ENCODE peak calls at places on chromosomes 16 and 17, in ten cellular contexts. One of them, this sample, is unnamed.
A peak's percentile ranks its signal among the peaks of the same experiment; 100 is the strongest.

GRCh38 chr16:6611535-6611934 is 721.1 kb upstream of the RBFOX1 start:
- DNase-seq in tibial artery: no peak
- DNase-seq in DND-41: no peak
- DNase-seq in Calu3: no peak
- DNase-seq in OCI-LY7: no peak
- DNase-seq in heart right ventricle: no peak
- DNase-seq in sigmoid colon: no peak
- DNase-seq in AG10803: no peak
- DNase-seq in AG09309: no peak
- DNase-seq in HFFc6: no peak
- DNase-seq in this sample: no peak

GRCh38 chr16:74736531-74737157 is 36.0 kb upstream of the MLKL start:
- DNase-seq in tibial artery: no peak
- DNase-seq in DND-41: no peak
- DNase-seq in Calu3: no peak
- DNase-seq in OCI-LY7: no peak
- DNase-seq in heart right ventricle: no peak
- DNase-seq in sigmoid colon: no peak
- DNase-seq in AG10803: no peak
- DNase-seq in AG09309: no peak
- DNase-seq in HFFc6: no peak
- DNase-seq in this sample: no peak

GRCh38 chr17:48756816-48757215 is 28.3 kb upstream of the HOXB13 start:
- DNase-seq in tibial artery: no peak
- DNase-seq in DND-41: no peak
- DNase-seq in Calu3: no peak
- DNase-seq in OCI-LY7: no peak
- DNase-seq in heart right ventricle: no peak
- DNase-seq in sigmoid colon: peak; percentile 38
- DNase-seq in AG10803: no peak
- DNase-seq in AG09309: no peak
- DNase-seq in HFFc6: no peak
- DNase-seq in this sample: no peak

GRCh38 chr17:50049636-50050035 is 6.3 kb upstream of the ITGA3 start:
- DNase-seq in tibial artery: no peak
- DNase-seq in DND-41: no peak
- DNase-seq in Calu3: no peak
- DNase-seq in OCI-LY7: no peak
- DNase-seq in heart right ventricle: no peak
- DNase-seq in sigmoid colon: no peak
- DNase-seq in AG10803: no peak
- DNase-seq in AG09309: no peak
- DNase-seq in HFFc6: no peak
- DNase-seq in this sample: no peak

GRCh38 chr17:9520649-9521435 is 54.8 kb downstream of the STX8 start:
- DNase-seq in tibial artery: no peak
- DNase-seq in DND-41: no peak
- DNase-seq in Calu3: no peak
- DNase-seq in OCI-LY7: no peak
- DNase-seq in heart right ventricle: no peak
- DNase-seq in sigmoid colon: no peak
- DNase-seq in AG10803: no peak
- DNase-seq in AG09309: no peak
- DNase-seq in HFFc6: no peak
- DNase-seq in this sample: no peak

GRCh38 chr17:55495239-55495638 is 16.0 kb downstream of the SMIM36 start:
- DNase-seq in tibial artery: no peak
- DNase-seq in DND-41: no peak
- DNase-seq in Calu3: no peak
- DNase-seq in OCI-LY7: no peak
- DNase-seq in heart right ventricle: no peak
- DNase-seq in sigmoid colon: no peak
- DNase-seq in AG10803: no peak
- DNase-seq in AG09309: no peak
- DNase-seq in HFFc6: no peak
- DNase-seq in this sample: no peak

GRCh38 chr16:55037051-55037450 is 106.4 kb downstream of the IRX5 start:
- DNase-seq in tibial artery: no peak
- DNase-seq in DND-41: no peak
- DNase-seq in Calu3: no peak
- DNase-seq in OCI-LY7: no peak
- DNase-seq in heart right ventricle: no peak
- DNase-seq in sigmoid colon: no peak
- DNase-seq in AG10803: no peak
- DNase-seq in AG09309: no peak
- DNase-seq in HFFc6: no peak
- DNase-seq in this sample: no peak

GRCh38 chr17:72183194-72183685 is 62.4 kb downstream of the SOX9 start:
- DNase-seq in tibial artery: no peak
- DNase-seq in DND-41: no peak
- DNase-seq in Calu3: no peak
- DNase-seq in OCI-LY7: no peak
- DNase-seq in heart right ventricle: no peak
- DNase-seq in sigmoid colon: no peak
- DNase-seq in AG10803: no peak
- DNase-seq in AG09309: no peak
- DNase-seq in HFFc6: no peak
- DNase-seq in this sample: no peak

GRCh38 chr17:17495448-17496188 is 577 bp downstream of the RASD1 start:
- DNase-seq in tibial artery: peak; percentile 37
- DNase-seq in DND-41: no peak
- DNase-seq in Calu3: no peak
- DNase-seq in OCI-LY7: no peak
- DNase-seq in heart right ventricle: no peak
- DNase-seq in sigmoid colon: peak; percentile 80
- DNase-seq in AG10803: peak; percentile 10
- DNase-seq in AG09309: no peak
- DNase-seq in HFFc6: no peak
- DNase-seq in this sample: peak; percentile 54

GRCh38 chr17:48023408-48024148 is 14.0 kb downstream of the COPZ2 start:
- DNase-seq in tibial artery: peak; percentile 82
- DNase-seq in DND-41: no peak
- DNase-seq in Calu3: peak; percentile 95
- DNase-seq in OCI-LY7: peak; percentile 71
- DNase-seq in heart right ventricle: peak; percentile 77
- DNase-seq in sigmoid colon: peak; percentile 93
- DNase-seq in AG10803: peak; percentile 77
- DNase-seq in AG09309: no peak
- DNase-seq in HFFc6: peak; percentile 79
- DNase-seq in this sample: peak; percentile 73

GRCh38 chr16:72426416-72426815 is 254.5 kb upstream of the PMFBP1 start:
- DNase-seq in tibial artery: no peak
- DNase-seq in DND-41: no peak
- DNase-seq in Calu3: no peak
- DNase-seq in OCI-LY7: no peak
- DNase-seq in heart right ventricle: no peak
- DNase-seq in sigmoid colon: no peak
- DNase-seq in AG10803: no peak
- DNase-seq in AG09309: no peak
- DNase-seq in HFFc6: no peak
- DNase-seq in this sample: no peak

DNA sequence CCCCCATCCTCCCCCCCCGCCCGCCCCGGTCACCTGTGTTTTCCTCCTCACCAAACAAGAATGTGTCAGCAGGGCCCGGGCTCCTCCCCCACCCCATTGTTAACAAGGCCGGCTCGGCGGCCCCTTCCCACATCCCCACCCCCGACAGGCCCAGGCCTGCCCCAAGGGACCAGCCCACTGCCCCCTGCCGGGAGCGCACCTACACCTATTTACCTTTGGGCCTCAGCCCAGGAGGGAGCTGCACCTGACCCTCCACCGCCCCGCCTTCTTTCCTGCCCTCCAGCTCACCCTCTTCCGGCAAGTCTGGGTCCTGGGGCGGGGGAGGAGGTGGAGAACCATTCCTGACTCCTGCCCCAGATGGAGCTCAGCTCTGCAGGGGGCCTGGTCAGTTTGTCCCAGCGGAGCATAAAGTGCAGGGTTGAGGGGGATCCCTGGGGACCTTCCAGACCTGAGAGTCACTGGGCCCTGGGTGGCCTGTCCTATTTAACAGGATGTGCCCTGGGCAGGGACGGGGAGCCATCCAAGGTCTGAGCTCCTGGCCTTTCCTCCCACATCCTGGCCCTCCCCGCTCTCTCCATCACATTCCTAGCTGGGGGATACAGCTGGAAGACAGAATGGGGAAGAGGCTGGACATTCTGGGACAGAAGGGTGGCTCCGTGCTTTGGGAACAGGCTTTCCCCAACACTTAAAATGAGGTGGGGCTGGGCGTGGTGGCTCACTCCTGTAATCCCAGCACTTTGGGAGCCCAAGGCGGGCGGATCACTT is 8.3 kb downstream of the FOXJ1 start:
- DNase-seq in tibial artery: no peak
- DNase-seq in DND-41: no peak
- DNase-seq in Calu3: peak; percentile 82
- DNase-seq in OCI-LY7: no peak
- DNase-seq in heart right ventricle: no peak
- DNase-seq in sigmoid colon: peak; percentile 60
- DNase-seq in AG10803: no peak
- DNase-seq in AG09309: no peak
- DNase-seq in HFFc6: no peak
- DNase-seq in this sample: no peak
- TF ChIP-seq CTCF in tibial artery: no peak
- TF ChIP-seq CTCF in DND-41: no peak
- TF ChIP-seq CTCF in Calu3: no peak
- TF ChIP-seq CTCF in OCI-LY7: no peak
- TF ChIP-seq CTCF in heart right ventricle: no peak
- TF ChIP-seq CTCF in sigmoid colon: no peak
- TF ChIP-seq CTCF in AG10803: no peak
- TF ChIP-seq CTCF in AG09309: no peak
- TF ChIP-seq CTCF in HFFc6: no peak
- TF ChIP-seq CTCF in this sample: no peak

DNA sequence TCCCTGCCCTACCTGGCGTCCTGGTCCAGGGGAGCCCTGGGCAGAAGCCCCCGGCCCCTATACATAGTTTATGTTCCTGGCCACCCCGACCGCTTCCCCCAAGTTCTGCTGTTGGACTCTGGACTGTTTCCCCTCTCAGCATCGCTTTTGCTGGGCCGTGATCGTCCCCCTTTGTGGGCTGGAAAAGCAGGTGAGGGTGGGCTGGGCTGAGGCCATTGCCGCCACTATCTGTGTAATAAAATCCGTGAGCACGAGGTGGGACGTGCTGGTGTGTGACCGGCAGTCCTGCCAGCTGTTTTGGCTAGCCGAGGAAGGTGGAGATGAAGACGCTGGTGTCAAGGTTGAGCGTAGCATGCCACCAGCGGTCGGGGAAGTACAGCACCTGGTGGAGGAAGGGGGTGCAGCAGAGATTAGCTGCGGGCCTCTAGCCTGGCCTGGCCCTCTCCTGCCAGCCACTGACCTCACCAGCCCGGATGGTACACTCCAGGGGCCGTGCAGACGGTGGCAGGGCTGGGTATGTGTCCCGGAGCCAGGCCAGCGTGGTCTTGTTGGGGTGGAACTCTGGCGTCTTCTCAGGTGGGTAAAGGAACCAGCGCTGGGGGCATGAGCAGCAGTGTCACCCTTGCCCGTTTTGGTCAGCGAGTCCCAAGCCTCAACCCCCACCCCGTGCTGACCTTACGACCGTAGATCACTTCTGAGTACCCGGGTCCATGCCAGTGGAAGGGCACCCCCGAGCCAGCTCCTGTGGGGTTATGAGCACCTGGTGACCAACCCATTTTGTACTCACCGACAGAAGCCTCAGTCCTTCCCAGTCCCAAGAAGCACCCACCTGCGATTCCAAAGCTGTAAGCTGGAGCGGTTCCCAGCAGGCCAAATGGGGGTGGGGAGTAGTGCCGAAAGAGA is 1.4 kb downstream of the JMJD8 start:
- DNase-seq in tibial artery: no peak
- DNase-seq in DND-41: no peak
- DNase-seq in Calu3: no peak
- DNase-seq in OCI-LY7: no peak
- DNase-seq in heart right ventricle: no peak
- DNase-seq in sigmoid colon: peak; percentile 74
- DNase-seq in AG10803: no peak
- DNase-seq in AG09309: no peak
- DNase-seq in HFFc6: no peak
- DNase-seq in this sample: no peak
- TF ChIP-seq CTCF in tibial artery: no peak
- TF ChIP-seq CTCF in DND-41: no peak
- TF ChIP-seq CTCF in Calu3: no peak
- TF ChIP-seq CTCF in OCI-LY7: no peak
- TF ChIP-seq CTCF in heart right ventricle: no peak
- TF ChIP-seq CTCF in sigmoid colon: no peak
- TF ChIP-seq CTCF in AG10803: no peak
- TF ChIP-seq CTCF in AG09309: no peak
- TF ChIP-seq CTCF in HFFc6: peak; percentile 0
- TF ChIP-seq CTCF in this sample: no peak

GRCh38 chr16:73714976-73715375 is 581.6 kb upstream of the PSMD7 start:
- DNase-seq in tibial artery: no peak
- DNase-seq in DND-41: no peak
- DNase-seq in Calu3: no peak
- DNase-seq in OCI-LY7: no peak
- DNase-seq in heart right ventricle: no peak
- DNase-seq in sigmoid colon: no peak
- DNase-seq in AG10803: no peak
- DNase-seq in AG09309: no peak
- DNase-seq in HFFc6: no peak
- DNase-seq in this sample: no peak

GRCh38 chr16:73711441-73712080 is 585.1 kb upstream of the PSMD7 start:
- DNase-seq in tibial artery: no peak
- DNase-seq in DND-41: no peak
- DNase-seq in Calu3: no peak
- DNase-seq in OCI-LY7: no peak
- DNase-seq in heart right ventricle: no peak
- DNase-seq in sigmoid colon: no peak
- DNase-seq in AG10803: no peak
- DNase-seq in AG09309: no peak
- DNase-seq in HFFc6: no peak
- DNase-seq in this sample: no peak

GRCh38 chr16:73713301-73713700 is 583.3 kb upstream of the PSMD7 start:
- DNase-seq in tibial artery: no peak
- DNase-seq in DND-41: no peak
- DNase-seq in Calu3: no peak
- DNase-seq in OCI-LY7: no peak
- DNase-seq in heart right ventricle: no peak
- DNase-seq in sigmoid colon: no peak
- DNase-seq in AG10803: no peak
- DNase-seq in AG09309: no peak
- DNase-seq in HFFc6: no peak
- DNase-seq in this sample: no peak

GRCh38 chr16:73710526-73710925 is 586.1 kb upstream of the PSMD7 start:
- DNase-seq in tibial artery: no peak
- DNase-seq in DND-41: no peak
- DNase-seq in Calu3: no peak
- DNase-seq in OCI-LY7: no peak
- DNase-seq in heart right ventricle: no peak
- DNase-seq in sigmoid colon: no peak
- DNase-seq in AG10803: no peak
- DNase-seq in AG09309: no peak
- DNase-seq in HFFc6: no peak
- DNase-seq in this sample: no peak

GRCh38 chr16:73713817-73714495 is 582.7 kb upstream of the PSMD7 start:
- DNase-seq in tibial artery: peak; percentile 24
- DNase-seq in DND-41: peak; percentile 33
- DNase-seq in Calu3: peak; percentile 65
- DNase-seq in OCI-LY7: peak; percentile 2
- DNase-seq in heart right ventricle: peak; percentile 6
- DNase-seq in sigmoid colon: no peak
- DNase-seq in AG10803: peak; percentile 1
- DNase-seq in AG09309: peak; percentile 8
- DNase-seq in HFFc6: peak; percentile 16
- DNase-seq in this sample: peak; percentile 5
- TF ChIP-seq CTCF in tibial artery: peak; percentile 36
- TF ChIP-seq CTCF in DND-41: peak; percentile 66
- TF ChIP-seq CTCF in Calu3: peak; percentile 67
- TF ChIP-seq CTCF in OCI-LY7: peak; percentile 64
- TF ChIP-seq CTCF in heart right ventricle: peak; percentile 29
- TF ChIP-seq CTCF in sigmoid colon: no peak
- TF ChIP-seq CTCF in AG10803: peak; percentile 43
- TF ChIP-seq CTCF in AG09309: peak; percentile 70
- TF ChIP-seq CTCF in HFFc6: peak; percentile 80
- TF ChIP-seq CTCF in this sample: no peak

GRCh38 chr16:80988756-80989155 is 17.9 kb downstream of the CMC2 start:
- DNase-seq in tibial artery: no peak
- DNase-seq in DND-41: no peak
- DNase-seq in Calu3: no peak
- DNase-seq in OCI-LY7: no peak
- DNase-seq in heart right ventricle: no peak
- DNase-seq in sigmoid colon: no peak
- DNase-seq in AG10803: no peak
- DNase-seq in AG09309: no peak
- DNase-seq in HFFc6: no peak
- DNase-seq in this sample: no peak
- TF ChIP-seq CTCF in tibial artery: no peak
- TF ChIP-seq CTCF in DND-41: no peak
- TF ChIP-seq CTCF in Calu3: no peak
- TF ChIP-seq CTCF in OCI-LY7: no peak
- TF ChIP-seq CTCF in heart right ventricle: no peak
- TF ChIP-seq CTCF in sigmoid colon: no peak
- TF ChIP-seq CTCF in AG10803: no peak
- TF ChIP-seq CTCF in AG09309: no peak
- TF ChIP-seq CTCF in HFFc6: peak; percentile 14
- TF ChIP-seq CTCF in this sample: no peak